ENCODE peak calls at places on chromosomes 5 and 9, in ten cellular contexts. W is neural progenitor cell, F is kidney, Z is stomach, D is body of pancreas, T is PC-9, I is heart right ventricle, M is H1, A is right cardiac atrium, K is aorta. B is an unnamed sample. For H3K4me1, the result is how much of the 10 kb centered on the place peaks cover.

GRCh38 chr5:94903719-94904118 is 285.2 kb downstream of the SLF1 start:
- DNase-seq in W (no peak), F (no peak), Z (no peak), D (no peak), T (no peak), I (no peak), M (no peak), A (no peak), K (no peak), B (no peak)

GRCh38 chr9:34513567-34514214 is 9.1 kb downstream of the ENHO start:
- DNase-seq in W (peak), F (no peak), Z (peak), D (no peak), T (no peak), I (no peak), M (no peak), A (no peak), K (no peak), B (peak)

GRCh38 chr5:133995341-133995740 is 9.4 kb downstream of the VDAC1 start:
- DNase-seq in W (no peak), F (no peak), Z (no peak), D (no peak), T (no peak), I (no peak), M (no peak), A (no peak), K (no peak), B (no peak)

GRCh38 chr9:74729129-74729710 is 158.5 kb downstream of the TRPM6 start:
- DNase-seq in W (peak), F (no peak), Z (no peak), D (no peak), T (no peak), I (no peak), M (no peak), A (no peak), K (no peak), B (peak)

GRCh38 chr9:108515856-108516255 is 339.9 kb downstream of the ACTL7B start:
- DNase-seq in W (peak), F (no peak), Z (no peak), D (no peak), T (no peak), I (no peak), M (no peak), A (no peak), K (no peak), B (no peak)

GRCh38 chr5:171660438-171660837 is 125.2 kb upstream of the SMIM23 start:
- DNase-seq in W (no peak), F (no peak), Z (no peak), D (no peak), T (no peak), I (no peak), M (no peak), A (peak), K (no peak), B (no peak)

GRCh38 chr5:32711693-32712462 is 757 bp downstream of the NPR3 start:
- DNase-seq in W (peak), F (peak), Z (no peak), D (peak), T (peak), I (no peak), M (no peak), A (peak), K (peak), B (peak)

GRCh38 chr9:13896922-13897835 is 416.8 kb downstream of the NFIB start:
- DNase-seq in W (no peak), F (no peak), Z (no peak), D (no peak), T (no peak), I (no peak), M (no peak), A (no peak), K (no peak), B (no peak)

GRCh38 chr9:111113712-111114111 is 75.4 kb upstream of the LPAR1 start:
- DNase-seq in W (no peak), F (no peak), Z (no peak), D (no peak), T (no peak), I (no peak), M (no peak), A (no peak), K (no peak), B (no peak)
- H3K4me1 ChIP-seq in W (under half), F (under half), Z (under half), D (under half), T (under half), I (under half), M (under half), A (under half), K (under half), B (under half)

GRCh38 chr5:150613991-150614650 is 26.3 kb upstream of the SYNPO start:
- DNase-seq in W (no peak), F (no peak), Z (no peak), D (peak), T (no peak), I (no peak), M (no peak), A (peak), K (no peak), B (peak)

GRCh38 chr5:150615141-150615699 is 25.2 kb upstream of the SYNPO start:
- DNase-seq in W (no peak), F (no peak), Z (peak), D (peak), T (peak), I (peak), M (no peak), A (peak), K (peak), B (peak)

GRCh38 chr5:150614651-150615040 is 25.8 kb upstream of the SYNPO start:
- DNase-seq in W (no peak), F (no peak), Z (no peak), D (no peak), T (no peak), I (no peak), M (no peak), A (peak), K (no peak), B (no peak)

GRCh38 chr5:150616506-150616905 is 24.0 kb upstream of the SYNPO start:
- DNase-seq in W (no peak), F (no peak), Z (no peak), D (no peak), T (no peak), I (no peak), M (no peak), A (peak), K (no peak), B (no peak)

DNA sequence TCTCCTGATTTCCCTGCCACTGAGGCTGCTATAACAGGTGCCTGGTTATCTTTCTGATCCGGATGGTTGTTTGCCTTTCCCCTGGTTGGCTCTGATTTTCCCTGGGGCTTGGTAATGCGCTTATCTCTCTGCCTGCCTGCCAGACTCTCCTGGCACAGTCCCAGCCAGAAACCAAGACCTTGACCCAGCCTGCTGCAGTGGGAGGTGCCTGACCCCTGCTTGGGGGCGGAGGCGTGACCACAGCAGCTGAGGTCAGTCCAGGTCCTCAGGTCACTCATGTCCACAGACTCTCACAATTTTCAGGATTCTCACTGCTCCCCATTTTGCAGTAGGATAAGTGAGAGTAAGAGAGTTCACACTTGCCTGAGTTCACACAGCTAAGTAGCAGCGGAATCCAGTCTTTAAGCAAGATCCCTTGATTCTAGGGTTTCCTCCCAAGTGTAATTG is 24.4 kb upstream of the SYNPO start:
- DNase-seq in W (no peak), F (no peak), Z (peak), D (peak), T (peak), I (peak), M (no peak), A (peak), K (no peak), B (peak)
- H3K4me3 ChIP-seq in W (no peak), F (no peak), Z (no peak), D (no peak), T (no peak), I (no peak), M (no peak), A (no peak), K (no peak), B (no peak)

DNA sequence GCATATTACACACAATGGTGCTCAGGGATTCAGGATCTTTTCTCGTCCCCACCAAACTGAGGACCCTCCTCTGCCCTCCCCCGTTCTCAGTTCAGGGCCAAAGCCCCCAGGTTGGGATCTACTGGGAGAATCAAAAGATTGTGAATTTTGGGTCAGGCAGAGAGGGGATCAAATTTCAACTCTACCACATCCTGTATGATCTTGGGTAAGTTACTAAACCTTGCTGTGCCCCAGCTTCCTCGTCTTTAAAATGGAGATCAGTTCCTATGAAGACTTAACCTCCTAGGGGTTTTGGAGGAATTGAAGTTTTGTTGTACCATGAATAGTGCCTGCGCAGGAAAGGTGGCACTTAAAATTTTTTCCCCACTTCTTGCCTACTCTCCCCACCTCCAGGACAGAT is 62.4 kb downstream of the RAI14 start:
- DNase-seq in W (no peak), F (no peak), Z (no peak), D (no peak), T (no peak), I (no peak), M (no peak), A (no peak), K (no peak), B (no peak)
- H3K4me1 ChIP-seq in W (under half), F (under half), Z (under half), D (under half), T (half or more), I (under half), M (under half), A (under half), K (under half), B (under half)

GRCh38 chr9:32554107-32554506 is 1.7 kb upstream of the TOPORS start:
- DNase-seq in W (no peak), F (no peak), Z (no peak), D (no peak), T (no peak), I (no peak), M (no peak), A (no peak), K (no peak), B (no peak)
- H3K4me3 ChIP-seq in W (no peak), F (no peak), Z (no peak), D (no peak), T (no peak), I (no peak), M (no peak), A (no peak), K (no peak), B (no peak)

DNA sequence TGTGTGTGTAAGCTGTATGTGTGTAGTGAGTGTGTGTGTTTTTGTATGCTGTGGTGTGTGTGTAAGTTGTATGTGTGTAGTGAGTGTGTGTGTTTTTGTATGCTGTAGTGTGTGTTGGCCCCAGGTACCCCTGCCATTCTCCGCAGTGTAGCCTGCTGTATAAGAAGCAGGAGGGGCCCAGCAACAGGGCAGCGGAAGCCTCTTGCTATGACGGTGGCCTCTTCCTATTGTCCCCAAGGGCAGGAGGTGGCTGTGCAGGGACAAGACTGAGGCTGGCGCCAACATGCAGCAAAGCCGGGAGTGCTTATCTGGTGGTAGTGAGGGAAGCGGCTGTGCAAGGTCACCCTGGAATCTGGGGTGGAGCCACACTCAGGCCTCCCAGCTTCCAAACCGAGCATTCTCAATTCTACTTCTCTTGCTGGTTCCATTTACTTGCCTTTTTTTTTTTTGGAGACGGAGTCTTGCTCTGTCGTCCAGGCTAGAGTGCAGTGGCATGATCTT is 5.1 kb downstream of the SPAAR start:
- DNase-seq in W (peak), F (peak), Z (peak), D (peak), T (peak), I (peak), M (no peak), A (peak), K (peak), B (peak)
- H3K4me1 ChIP-seq in W (under half), F (under half), Z (under half), D (under half), T (under half), I (under half), M (under half), A (under half), K (under half), B (under half)

GRCh38 chr9:22342489-22343217 is 104.0 kb upstream of the DMRTA1 start:
- DNase-seq in W (peak), F (no peak), Z (no peak), D (no peak), T (no peak), I (no peak), M (no peak), A (no peak), K (no peak), B (no peak)
- H3K4me3 ChIP-seq in W (no peak), F (no peak), Z (no peak), D (no peak), T (no peak), I (no peak), M (no peak), A (no peak), K (no peak), B (no peak)

DNA sequence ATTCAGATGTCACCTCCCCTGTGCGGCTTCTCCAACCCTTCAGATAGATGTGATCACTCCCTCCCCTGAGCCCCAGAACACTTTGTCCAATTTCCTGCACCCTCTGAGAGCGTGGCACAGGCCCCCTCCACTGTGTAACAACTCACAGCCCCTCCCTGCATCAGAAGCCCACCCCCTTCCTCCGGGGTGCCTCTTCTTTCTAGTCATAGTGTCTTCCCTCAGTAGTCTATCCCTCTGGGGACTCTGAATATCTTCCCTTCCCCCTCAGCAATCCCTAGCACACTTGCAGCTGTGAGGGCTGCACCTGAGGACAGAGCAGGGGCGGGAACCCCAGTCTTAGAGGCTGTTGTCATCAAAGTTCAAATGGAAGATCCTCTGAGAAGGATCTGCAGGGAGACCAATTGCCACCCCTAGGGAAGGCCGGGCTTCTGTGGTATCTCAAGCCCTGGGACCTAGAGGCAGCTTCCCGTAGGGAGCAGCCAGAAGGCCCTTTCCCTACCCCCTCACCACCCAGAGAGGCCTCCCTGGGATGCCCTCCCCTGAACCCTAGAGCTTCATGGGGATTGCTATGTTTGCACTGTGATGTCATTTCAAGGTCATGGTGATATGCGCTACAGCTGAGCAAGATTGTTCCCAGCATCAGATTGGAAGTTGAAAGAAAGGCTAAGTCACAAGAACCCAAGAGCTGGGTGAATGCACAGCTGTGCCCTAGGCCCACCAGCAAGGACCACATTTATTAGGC is 70.7 kb downstream of the THBS4 start:
- DNase-seq in W (no peak), F (no peak), Z (no peak), D (no peak), T (no peak), I (no peak), M (no peak), A (no peak), K (no peak), B (no peak)
- H3K4me1 ChIP-seq in W (under half), F (under half), Z (under half), D (under half), T (under half), I (under half), M (under half), A (under half), K (under half), B (under half)

GRCh38 chr5:61450170-61450815 is 118.2 kb downstream of the ZSWIM6 start:
- DNase-seq in W (no peak), F (no peak), Z (no peak), D (peak), T (peak), I (no peak), M (no peak), A (no peak), K (no peak), B (no peak)
- H3K4me3 ChIP-seq in W (no peak), F (no peak), Z (no peak), D (no peak), T (no peak), I (no peak), M (no peak), A (no peak), K (no peak), B (no peak)

GRCh38 chr9:129497837-129498450 is 123.0 kb downstream of the C9orf50 start:
- DNase-seq in W (no peak), F (no peak), Z (no peak), D (no peak), T (no peak), I (no peak), M (no peak), A (peak), K (no peak), B (peak)
- H3K4me1 ChIP-seq in W (under half), F (under half), Z (half or more), D (half or more), T (under half), I (half or more), M (under half), A (under half), K (under half), B (under half)

B was measured in testis.